ENCODE peak calls at places on chromosome 20, in four cellular contexts. One of them, this sample, is unnamed.

GRCh38 chr20:44585042-44585968 is 2.9 kb downstream of the PKIG start:
- DNase-seq in body of pancreas: no peak
- DNase-seq in Peyer's patch: no peak
- DNase-seq in psoas muscle: peak; percentile 26
- DNase-seq in this sample: no peak

GRCh38 chr20:35235881-35236280 is 9.4 kb downstream of the MMP24 start:
- DNase-seq in Peyer's patch: no peak
- DNase-seq in body of pancreas: no peak
- DNase-seq in psoas muscle: no peak
- DNase-seq in this sample: no peak

GRCh38 chr20:41308726-41309413 is 8.7 kb downstream of the ZHX3 start:
- DNase-seq in body of pancreas: no peak
- DNase-seq in Peyer's patch: no peak
- DNase-seq in psoas muscle: no peak
- DNase-seq in this sample: no peak

GRCh38 chr20:46202758-46203509 is 84.8 kb downstream of the CD40 start:
- DNase-seq in psoas muscle: peak; percentile 39
- DNase-seq in Peyer's patch: no peak
- DNase-seq in body of pancreas: no peak
- DNase-seq in this sample: no peak

GRCh38 chr20:23265226-23265625 is 85.4 kb upstream of the NXT1 start:
- DNase-seq in body of pancreas: no peak
- DNase-seq in Peyer's patch: no peak
- DNase-seq in psoas muscle: no peak
- DNase-seq in this sample: peak; percentile 60

GRCh38 chr20:41172296-41173140 is 35.2 kb downstream of the PLCG1 start:
- DNase-seq in psoas muscle: no peak
- DNase-seq in body of pancreas: no peak
- DNase-seq in Peyer's patch: no peak
- DNase-seq in this sample: no peak

GRCh38 chr20:58718121-58718563 is 25.5 kb downstream of the NPEPL1 start:
- DNase-seq in Peyer's patch: peak; percentile 8
- DNase-seq in body of pancreas: no peak
- DNase-seq in psoas muscle: peak; percentile 7
- DNase-seq in this sample: no peak

GRCh38 chr20:37393196-37393862 is 47.4 kb downstream of the SRC start:
- DNase-seq in psoas muscle: peak; percentile 14
- DNase-seq in body of pancreas: no peak
- DNase-seq in Peyer's patch: no peak
- DNase-seq in this sample: no peak

GRCh38 chr20:14727485-14728170 is 390.2 kb upstream of the FLRT3 start:
- DNase-seq in psoas muscle: no peak
- DNase-seq in Peyer's patch: no peak
- DNase-seq in body of pancreas: no peak
- DNase-seq in this sample: no peak

GRCh38 chr20:57957397-57958049 is 247.7 kb upstream of the PMEPA1 start:
- DNase-seq in psoas muscle: no peak
- DNase-seq in body of pancreas: no peak
- DNase-seq in Peyer's patch: no peak
- DNase-seq in this sample: peak; percentile 34

GRCh38 chr20:38418509-38419204 is 16.5 kb downstream of the SNHG17 start:
- DNase-seq in psoas muscle: peak; percentile 60
- DNase-seq in Peyer's patch: no peak
- DNase-seq in body of pancreas: peak; percentile 32
- DNase-seq in this sample: no peak

GRCh38 chr20:57282691-57283361 is 16.4 kb upstream of the BMP7 start:
- DNase-seq in psoas muscle: no peak
- DNase-seq in Peyer's patch: no peak
- DNase-seq in body of pancreas: no peak
- DNase-seq in this sample: no peak

GRCh38 chr20:44211177-44212039 is 837 bp upstream of the OSER1 start:
- DNase-seq in body of pancreas: peak; percentile 60
- DNase-seq in Peyer's patch: no peak
- DNase-seq in psoas muscle: no peak
- DNase-seq in this sample: peak; percentile 11

GRCh38 chr20:17828598-17829144 is 128.9 kb downstream of the BANF2 start:
- DNase-seq in psoas muscle: no peak
- DNase-seq in body of pancreas: no peak
- DNase-seq in Peyer's patch: no peak
- DNase-seq in this sample: no peak

GRCh38 chr20:60680554-60680953 is 571.5 kb upstream of the CDH4 start:
- DNase-seq in Peyer's patch: no peak
- DNase-seq in psoas muscle: no peak
- DNase-seq in body of pancreas: no peak
- DNase-seq in this sample: no peak

GRCh38 chr20:11952621-11953020 is 34.9 kb downstream of the BTBD3 start:
- DNase-seq in Peyer's patch: no peak
- DNase-seq in psoas muscle: no peak
- DNase-seq in body of pancreas: no peak
- DNase-seq in this sample: no peak

GRCh38 chr20:52001999-52002666 is 189.4 kb downstream of the ZFP64 start:
- DNase-seq in Peyer's patch: no peak
- DNase-seq in body of pancreas: no peak
- DNase-seq in psoas muscle: no peak
- DNase-seq in this sample: peak; percentile 16

GRCh38 chr20:23436681-23437080 is 2.8 kb upstream of the CSTL1 start:
- DNase-seq in psoas muscle: no peak
- DNase-seq in Peyer's patch: no peak
- DNase-seq in body of pancreas: no peak
- DNase-seq in this sample: peak; percentile 33

GRCh38 chr20:46353506-46354206 is 45.4 kb upstream of the CDH22 start:
- DNase-seq in body of pancreas: no peak
- DNase-seq in Peyer's patch: no peak
- DNase-seq in psoas muscle: no peak
- DNase-seq in this sample: no peak

GRCh38 chr20:40953856-40954255 is 74.8 kb upstream of the TOP1 start:
- DNase-seq in psoas muscle: no peak
- DNase-seq in body of pancreas: no peak
- DNase-seq in Peyer's patch: no peak
- DNase-seq in this sample: no peak

GRCh38 chr20:36070451-36070850 is 84.1 kb upstream of the EPB41L1 start:
- DNase-seq in body of pancreas: no peak
- DNase-seq in psoas muscle: no peak
- DNase-seq in Peyer's patch: no peak
- DNase-seq in this sample: no peak

GRCh38 chr20:46222521-46223007 is 85.7 kb downstream of the CDH22 start:
- DNase-seq in Peyer's patch: no peak
- DNase-seq in psoas muscle: peak; percentile 66
- DNase-seq in body of pancreas: peak; percentile 67
- DNase-seq in this sample: no peak

GRCh38 chr20:61631770-61632169 is 379.7 kb downstream of the CDH4 start:
- DNase-seq in body of pancreas: no peak
- DNase-seq in psoas muscle: no peak
- DNase-seq in Peyer's patch: no peak
- DNase-seq in this sample: no peak

DNA sequence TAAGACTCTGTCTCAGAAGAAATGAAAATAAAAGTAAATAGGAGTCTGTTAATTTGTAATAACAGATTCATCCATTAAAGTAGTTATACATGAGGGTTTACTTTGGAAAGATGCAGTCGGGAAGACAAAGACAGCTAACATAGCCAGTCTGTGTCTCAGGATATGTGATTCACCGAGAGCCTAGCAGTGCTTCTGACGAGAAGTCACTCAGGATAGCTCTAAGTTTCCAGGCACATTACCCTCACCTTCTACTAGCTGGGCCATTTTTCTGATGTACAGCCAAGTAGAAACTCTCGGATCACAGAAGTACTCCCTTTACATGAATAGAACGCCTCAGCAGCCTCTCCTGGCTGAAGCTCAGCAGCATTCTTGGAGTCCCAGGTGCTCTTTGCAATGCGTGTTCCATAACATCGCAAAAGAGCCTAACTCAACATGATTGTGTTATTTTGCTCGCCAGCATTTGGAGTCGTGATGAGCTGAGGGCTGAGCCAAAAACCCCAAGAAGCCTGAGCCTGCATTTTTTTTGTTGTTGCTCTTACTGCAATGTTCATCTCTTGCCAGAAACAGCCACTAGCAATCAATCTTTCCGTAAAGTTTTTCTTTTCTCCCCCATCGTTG is 22.4 kb upstream of the TASP1 start:
- DNase-seq in Peyer's patch: no peak
- DNase-seq in psoas muscle: no peak
- DNase-seq in body of pancreas: no peak
- DNase-seq in this sample: no peak
- TF ChIP-seq CTCF in Peyer's patch: no peak
- TF ChIP-seq CTCF in psoas muscle: no peak
- TF ChIP-seq CTCF in body of pancreas: no peak
- TF ChIP-seq CTCF in this sample: no peak

DNA sequence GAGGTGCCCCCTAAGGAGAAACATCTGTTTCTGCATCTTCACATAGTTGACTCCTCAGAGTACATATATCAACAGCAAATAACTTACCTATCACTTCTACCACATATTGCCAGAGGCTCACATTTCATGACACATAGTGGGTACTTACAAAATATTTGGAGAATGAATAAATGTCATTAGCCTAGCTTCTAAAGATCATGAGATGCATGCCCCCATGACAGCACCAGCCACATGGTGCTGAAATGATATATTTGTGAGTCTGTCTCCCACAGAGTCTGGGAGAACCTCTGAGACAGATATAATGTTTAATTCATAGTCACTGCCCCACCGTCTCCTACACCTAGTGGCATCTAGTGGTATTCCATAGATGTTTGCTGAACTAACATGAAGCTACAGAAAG is 555.6 kb downstream of the KIF16B start:
- DNase-seq in psoas muscle: no peak
- DNase-seq in body of pancreas: no peak
- DNase-seq in Peyer's patch: no peak
- DNase-seq in this sample: no peak
- H3K27ac ChIP-seq in psoas muscle: no peak overlapping the region
- H3K27ac ChIP-seq in body of pancreas: no peak overlapping the region
- H3K27ac ChIP-seq in Peyer's patch: no peak overlapping the region
- H3K27ac ChIP-seq in this sample: no peak overlapping the region

GRCh38 chr20:6940052-6940451 is 172.6 kb downstream of the BMP2 start:
- DNase-seq in psoas muscle: no peak
- DNase-seq in Peyer's patch: no peak
- DNase-seq in body of pancreas: no peak
- DNase-seq in this sample: no peak

GRCh38 chr20:6944292-6944691 is 176.8 kb downstream of the BMP2 start:
- DNase-seq in psoas muscle: no peak
- DNase-seq in Peyer's patch: no peak
- DNase-seq in body of pancreas: no peak
- DNase-seq in this sample: no peak

DNA sequence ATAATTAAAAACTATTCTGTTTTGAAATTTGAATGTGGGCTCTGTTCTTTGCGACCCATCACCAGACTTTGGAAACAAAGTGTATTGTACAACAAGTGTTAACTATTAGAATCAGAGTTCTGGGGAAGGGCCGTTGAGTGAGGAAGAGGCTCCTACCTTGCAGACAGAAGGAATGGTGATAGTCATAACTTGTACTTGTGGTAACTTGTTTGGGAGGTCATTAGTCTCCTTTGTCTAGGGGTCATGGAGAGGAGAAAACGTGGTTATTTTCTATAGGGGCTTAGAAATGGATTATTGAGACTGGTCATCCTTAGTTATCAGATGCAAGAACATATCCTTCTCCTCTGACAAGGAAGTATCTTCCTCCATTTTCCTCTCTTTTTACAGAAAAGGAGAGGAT is 174.8 kb downstream of the BMP2 start:
- DNase-seq in body of pancreas: no peak
- DNase-seq in psoas muscle: no peak
- DNase-seq in Peyer's patch: no peak
- DNase-seq in this sample: no peak
- H3K4me3 ChIP-seq in body of pancreas: no peak overlapping the region
- H3K4me3 ChIP-seq in psoas muscle: no peak overlapping the region
- H3K4me3 ChIP-seq in Peyer's patch: no peak overlapping the region
- H3K4me3 ChIP-seq in this sample: no peak overlapping the region

GRCh38 chr20:3407426-3408250 is at the start of gene DNAAF9:
- DNase-seq in Peyer's patch: peak; percentile 75
- DNase-seq in psoas muscle: peak; percentile 76
- DNase-seq in body of pancreas: peak; percentile 79
- DNase-seq in this sample: peak; percentile 45
- TF ChIP-seq CTCF in Peyer's patch: peak; percentile 24
- TF ChIP-seq CTCF in psoas muscle: peak; percentile 42
- TF ChIP-seq CTCF in body of pancreas: peak; percentile 44
- TF ChIP-seq CTCF in this sample: peak; percentile 3

GRCh38 chr20:9092101-9092500 is 23.2 kb downstream of the PLCB4 start:
- DNase-seq in Peyer's patch: no peak
- DNase-seq in body of pancreas: no peak
- DNase-seq in psoas muscle: no peak
- DNase-seq in this sample: no peak

GRCh38 chr20:9088556-9088955 is 19.7 kb downstream of the PLCB4 start:
- DNase-seq in Peyer's patch: no peak
- DNase-seq in psoas muscle: no peak
- DNase-seq in body of pancreas: no peak
- DNase-seq in this sample: no peak

GRCh38 chr20:9099372-9099771 is 30.5 kb downstream of the PLCB4 start:
- DNase-seq in psoas muscle: no peak
- DNase-seq in body of pancreas: no peak
- DNase-seq in Peyer's patch: no peak
- DNase-seq in this sample: no peak

GRCh38 chr20:9087531-9088217 is 18.8 kb downstream of the PLCB4 start:
- DNase-seq in Peyer's patch: no peak
- DNase-seq in psoas muscle: no peak
- DNase-seq in body of pancreas: no peak
- DNase-seq in this sample: no peak

GRCh38 chr20:9093203-9093962 is 24.5 kb downstream of the PLCB4 start:
- DNase-seq in body of pancreas: no peak
- DNase-seq in Peyer's patch: no peak
- DNase-seq in psoas muscle: no peak
- DNase-seq in this sample: no peak
- H3K27ac ChIP-seq in body of pancreas: no peak overlapping the region
- H3K27ac ChIP-seq in Peyer's patch: no peak overlapping the region
- H3K27ac ChIP-seq in psoas muscle: no peak overlapping the region
- H3K27ac ChIP-seq in this sample: no peak overlapping the region

GRCh38 chr20:10741060-10741459 is 67.3 kb upstream of the JAG1 start:
- DNase-seq in psoas muscle: no peak
- DNase-seq in Peyer's patch: no peak
- DNase-seq in body of pancreas: no peak
- DNase-seq in this sample: no peak

GRCh38 chr20:10735195-10735949 is 61.6 kb upstream of the JAG1 start:
- DNase-seq in Peyer's patch: no peak
- DNase-seq in psoas muscle: no peak
- DNase-seq in body of pancreas: no peak
- DNase-seq in this sample: no peak

GRCh38 chr20:10739575-10739974 is 65.8 kb upstream of the JAG1 start:
- DNase-seq in body of pancreas: peak; percentile 25
- DNase-seq in psoas muscle: no peak
- DNase-seq in Peyer's patch: no peak
- DNase-seq in this sample: no peak

DNA sequence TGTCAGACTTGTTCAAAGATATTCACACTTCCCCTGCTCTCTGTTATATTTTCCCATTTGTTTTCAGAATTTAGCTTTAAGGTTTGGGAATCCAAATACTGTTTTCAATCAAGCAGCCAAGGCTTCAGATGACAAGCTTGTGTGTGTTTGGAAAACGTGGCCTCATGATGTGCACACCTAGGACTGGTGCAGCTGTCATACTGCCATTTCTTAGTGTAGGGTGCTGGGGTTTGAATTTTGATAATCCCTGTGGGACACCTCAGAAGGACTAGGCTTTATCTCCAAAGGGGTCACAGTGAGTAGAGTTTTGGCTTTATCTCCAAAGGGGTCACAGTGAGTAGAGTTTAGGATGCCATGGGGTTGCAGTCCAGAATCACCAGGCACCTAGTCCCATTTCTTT is 65.3 kb upstream of the JAG1 start:
- DNase-seq in body of pancreas: no peak
- DNase-seq in psoas muscle: no peak
- DNase-seq in Peyer's patch: no peak
- DNase-seq in this sample: no peak
- H3K4me3 ChIP-seq in body of pancreas: no peak overlapping the region
- H3K4me3 ChIP-seq in psoas muscle: peak overlapping the region; percentile 46
- H3K4me3 ChIP-seq in Peyer's patch: no peak overlapping the region
- H3K4me3 ChIP-seq in this sample: no peak overlapping the region

This sample was measured in brain microvascular endothelial cell.